ENCODE peak calls at places on chromosomes 1 and 21, in nine cellular contexts. I is SIG-M5; O is AG09319; R is GM10248; E is activated naive CD8-positive, alpha-beta T cell treated with anti-CD3 and anti-CD28 coated beads, Interleukin-2, amount 50 U/mL, for 24 hours; Z is nucleus accumbens; N is GM04504; M is AG08396; T is non-pigmented ciliary epithelial cell. C is an unnamed sample.

GRCh38 chr1:59698386-59698785 is 116.4 kb upstream of the HOOK1 start:
- DNase-seq in I (no peak), O (no peak), R (no peak), E (no peak), Z (no peak), N (no peak), M (no peak), T (no peak), C (no peak)

GRCh38 chr1:158803681-158804080 is 22.7 kb upstream of the OR6N2 start:
- DNase-seq in I (no peak), O (no peak), R (no peak), E (no peak), Z (no peak), N (no peak), M (no peak), T (no peak), C (no peak)

GRCh38 chr1:28756846-28757245 is 20.1 kb downstream of the YTHDF2 start:
- DNase-seq in I (no peak), O (no peak), R (no peak), E (no peak), Z (no peak), N (no peak), M (no peak), T (no peak), C (no peak)

GRCh38 chr1:63917571-63918394 is 144.0 kb downstream of the ROR1 start:
- DNase-seq in I (no peak), O (no peak), R (no peak), E (peak; percentile 18), Z (no peak), N (no peak), M (no peak), T (no peak), C (no peak)

GRCh38 chr1:102002057-102002456 is 5.3 kb upstream of the OLFM3 start:
- DNase-seq in I (no peak), O (no peak), R (no peak), E (no peak), Z (no peak), N (no peak), M (no peak), T (no peak), C (no peak)

GRCh38 chr1:43239484-43239883 is 30.3 kb upstream of the TMEM125 start:
- DNase-seq in I (peak; percentile 14), O (no peak), R (peak; percentile 86), E (no peak), Z (no peak), N (no peak), M (no peak), T (no peak), C (no peak)

GRCh38 chr21:44712203-44713028 is 1.0 kb upstream of the TSPEAR start:
- DNase-seq in I (no peak), O (no peak), R (no peak), E (no peak), Z (no peak), N (no peak), M (no peak), T (no peak), C (no peak)

GRCh38 chr1:98210064-98210463 is 289.2 kb upstream of the DPYD start:
- DNase-seq in I (no peak), O (no peak), R (no peak), E (no peak), Z (no peak), N (peak; percentile 17), M (peak; percentile 51), T (peak; percentile 97), C (no peak)

GRCh38 chr21:15058718-15059316 is 6.0 kb downstream of the NRIP1 start:
- DNase-seq in I (no peak), O (no peak), R (no peak), E (no peak), Z (no peak), N (no peak), M (peak; percentile 47), T (no peak), C (no peak)

GRCh38 chr1:226778657-226779058 is 39.6 kb upstream of the ITPKB start:
- DNase-seq in I (no peak), O (peak; percentile 71), R (no peak), E (no peak), Z (no peak), N (peak; percentile 90), M (peak; percentile 64), T (peak; percentile 91), C (peak; percentile 43)

GRCh38 chr1:198630863-198631262 is 8.0 kb upstream of the PTPRC start:
- DNase-seq in I (no peak), O (no peak), R (no peak), E (no peak), Z (no peak), N (no peak), M (no peak), T (no peak), C (no peak)

C was measured in COLO829.